ENCODE peak calls at places on chromosomes 13 and 19, in four cellular contexts. O is activated CD8-positive, alpha-beta memory T cell treated with anti-CD3 and anti-CD28 coated beads for 4 hours; R is H54; K is T-cell. I is an unnamed sample.

GRCh38 chr13:26895081-26895807 is 134.7 kb upstream of the GPR12 start:
- DNase-seq in O (no peak), R (no peak), K (no peak), I (no peak)

GRCh38 chr19:14412436-14413071 is 6.6 kb downstream of the DDX39A start:
- DNase-seq in O (no peak), R (no peak), K (no peak), I (no peak)

GRCh38 chr13:51425410-51426042 is 27.3 kb downstream of the INTS6 start:
- DNase-seq in O (no peak), R (no peak), K (no peak), I (no peak)

GRCh38 chr13:110556224-110556606 is 5.3 kb downstream of the RAB20 start:
- DNase-seq in O (no peak), R (no peak), K (no peak), I (no peak)

GRCh38 chr13:20358022-20358421 is 125.9 kb upstream of the GJB6 start:
- DNase-seq in O (no peak), R (no peak), K (no peak), I (no peak)

GRCh38 chr13:98171806-98172569 is 5.1 kb downstream of the RNF113B start:
- DNase-seq in O (no peak), R (peak), K (no peak), I (no peak)

GRCh38 chr19:35669974-35670373 is 3.7 kb downstream of the UPK1A start:
- DNase-seq in O (no peak), R (no peak), K (no peak), I (no peak)

GRCh38 chr13:31208554-31209122 is 8.9 kb downstream of the B3GLCT start:
- DNase-seq in O (no peak), R (no peak), K (no peak), I (no peak)

GRCh38 chr13:84366484-84366883 is 484.2 kb upstream of the SLITRK1 start:
- DNase-seq in O (no peak), R (no peak), K (no peak), I (no peak)

GRCh38 chr13:79812070-79812850 is 331.3 kb downstream of the NDFIP2 start:
- DNase-seq in O (no peak), R (no peak), K (no peak), I (no peak)

GRCh38 chr19:13154241-13154778 is 4.1 kb downstream of the IER2 start:
- DNase-seq in O (no peak), R (no peak), K (peak), I (peak)

GRCh38 chr13:47564041-47564440 is 437.0 kb downstream of the SUCLA2 start:
- DNase-seq in O (no peak), R (no peak), K (no peak), I (peak)

GRCh38 chr13:20940083-20940482 is 37.5 kb upstream of the XPO4 start:
- DNase-seq in O (no peak), R (no peak), K (no peak), I (no peak)

GRCh38 chr13:88068975-88069374 is 397.8 kb downstream of the SLITRK5 start:
- DNase-seq in O (no peak), R (no peak), K (no peak), I (peak)

GRCh38 chr19:45506246-45506990 is 861 bp upstream of the VASP start:
- DNase-seq in O (peak), R (peak), K (peak), I (peak)

GRCh38 chr19:4379383-4380253 is 20.7 kb downstream of the SH3GL1 start:
- DNase-seq in O (no peak), R (peak), K (no peak), I (peak)

GRCh38 chr19:45815501-45816216 is 551 bp upstream of the RSPH6A start:
- DNase-seq in O (no peak), R (no peak), K (no peak), I (no peak)

GRCh38 chr19:28292822-28293500 is 920.0 kb downstream of the UQCRFS1 start:
- DNase-seq in O (no peak), R (no peak), K (no peak), I (no peak)

GRCh38 chr19:38209152-38209551 is 14.9 kb downstream of the DPF1 start:
- DNase-seq in O (no peak), R (no peak), K (no peak), I (no peak)

GRCh38 chr13:60148918-60149317 is 14.8 kb downstream of the DIAPH3 start:
- DNase-seq in O (no peak), R (no peak), K (no peak), I (no peak)

GRCh38 chr13:67230774-67231480 is 791 bp upstream of the PCDH9 start:
- DNase-seq in O (peak), R (peak), K (no peak), I (peak)

GRCh38 chr13:95660981-95661581 is 15.9 kb upstream of the DNAJC3 start:
- DNase-seq in O (no peak), R (peak), K (no peak), I (peak)

GRCh38 chr19:41612483-41612882 is 14.4 kb downstream of the CEACAM4 start:
- DNase-seq in O (no peak), R (no peak), K (no peak), I (no peak)

GRCh38 chr13:23570099-23570926 is at the start of gene TNFRSF19:
- DNase-seq in O (no peak), R (no peak), K (no peak), I (no peak)

GRCh38 chr13:51895906-51896888 is 34.4 kb downstream of the CCDC70 start:
- DNase-seq in O (no peak), R (peak), K (no peak), I (peak)

GRCh38 chr13:27035892-27036235 is 135.7 kb downstream of the USP12 start:
- DNase-seq in O (no peak), R (no peak), K (no peak), I (no peak)

GRCh38 chr19:46009530-46010510 is 13.0 kb downstream of the PGLYRP1 start:
- DNase-seq in O (no peak), R (no peak), K (no peak), I (peak)

GRCh38 chr13:37648604-37649003 is 50.0 kb upstream of the POSTN start:
- DNase-seq in O (no peak), R (no peak), K (no peak), I (peak)

GRCh38 chr13:34412817-34413365 is 529.2 kb upstream of the NBEA start:
- DNase-seq in O (no peak), R (no peak), K (no peak), I (peak)

GRCh38 chr19:35673121-35673804 is 6.9 kb downstream of the UPK1A start:
- DNase-seq in O (peak), R (peak), K (no peak), I (peak)

GRCh38 chr13:28864544-28864943 is 44.4 kb downstream of the MTUS2 start:
- DNase-seq in O (no peak), R (no peak), K (no peak), I (no peak)

GRCh38 chr19:50651174-50651573 is 1.9 kb downstream of the C19orf81 start:
- DNase-seq in O (no peak), R (no peak), K (no peak), I (no peak)

GRCh38 chr13:30257433-30258099 is 49.8 kb downstream of the KATNAL1 start:
- DNase-seq in O (no peak), R (no peak), K (no peak), I (no peak)

GRCh38 chr19:51473009-51473707 is 5.2 kb upstream of the CEACAM18 start:
- DNase-seq in O (peak), R (peak), K (peak), I (peak)

GRCh38 chr19:10450853-10451609 is 30.7 kb downstream of the PDE4A start:
- DNase-seq in O (no peak), R (peak), K (no peak), I (no peak)

GRCh38 chr19:46000497-46001246 is 5.4 kb downstream of the CCDC61 start:
- DNase-seq in O (peak), R (no peak), K (peak), I (no peak)

GRCh38 chr19:29535432-29535831 is 9.6 kb downstream of the VSTM2B start:
- DNase-seq in O (no peak), R (no peak), K (no peak), I (no peak)

I was measured in H4.